ENCODE peak calls at places on chromosomes 4 and X, in four cellular contexts. V, Y, F and W are unnamed samples.

GRCh38 chr4:41135761-41136160 is 78.6 kb downstream of the APBB2 start:
- DNase-seq in V (no peak), Y (no peak), F (no peak), W (no peak)

GRCh38 chr4:77021614-77022089 is 54.1 kb downstream of the CCNI start:
- DNase-seq in V (no peak), Y (no peak), F (no peak), W (no peak)

GRCh38 chr4:1277667-1278335 is 11.9 kb upstream of the MAEA start:
- DNase-seq in V (no peak), Y (no peak), F (no peak), W (no peak)

GRCh38 chrX:1322393-1322792 is 14.2 kb upstream of the IL3RA start:
- DNase-seq in V (no peak), Y (no peak), F (no peak), W (no peak)

GRCh38 chrX:24515447-24515846 is 50.4 kb downstream of the PDK3 start:
- DNase-seq in V (no peak), Y (no peak), F (no peak), W (no peak)

GRCh38 chr4:153089781-153090180 is 114.5 kb upstream of the TRIM2 start:
- DNase-seq in V (no peak), Y (no peak), F (no peak), W (no peak)

GRCh38 chr4:47786958-47787370 is 50.9 kb downstream of the CORIN start:
- DNase-seq in V (no peak), Y (no peak), F (no peak), W (no peak)

GRCh38 chr4:82745173-82745842 is 53.3 kb downstream of the SCD5 start:
- DNase-seq in V (no peak), Y (no peak), F (no peak), W (no peak)

GRCh38 chr4:786074-786741 is 39.7 kb downstream of the CPLX1 start:
- DNase-seq in V (no peak), Y (no peak), F (no peak), W (no peak)

GRCh38 chrX:48477960-48478755 is 2.2 kb downstream of the FTSJ1 start:
- DNase-seq in V (no peak), Y (no peak), F (no peak), W (no peak)

GRCh38 chr4:161714022-161714751 is 449.6 kb downstream of the FSTL5 start:
- DNase-seq in V (no peak), Y (no peak), F (no peak), W (no peak)